ENCODE peak calls at places on chromosomes 2 and 18, in five cellular contexts. One of them, this sample, is unnamed.

GRCh38 chr2:107808986-107809385 is 17.7 kb upstream of the RGPD4 start:
- DNase-seq in A549: no peak
- DNase-seq in prostate gland: no peak
- DNase-seq in K562: no peak
- DNase-seq in IMR-90: no peak
- DNase-seq in this sample: no peak

GRCh38 chr2:101080214-101081068 is 70.7 kb downstream of the TBC1D8 start:
- DNase-seq in prostate gland: peak
- DNase-seq in A549: peak
- DNase-seq in IMR-90: no peak
- DNase-seq in K562: no peak
- DNase-seq in this sample: no peak

GRCh38 chr2:79511320-79511951 is 1.4 kb upstream of the CTNNA2 start:
- DNase-seq in A549: no peak
- DNase-seq in IMR-90: peak
- DNase-seq in K562: peak
- DNase-seq in prostate gland: no peak
- DNase-seq in this sample: no peak

GRCh38 chr2:24359129-24359528 is 1.2 kb downstream of the ITSN2 start:
- DNase-seq in A549: no peak
- DNase-seq in IMR-90: no peak
- DNase-seq in prostate gland: no peak
- DNase-seq in K562: no peak
- DNase-seq in this sample: no peak

GRCh38 chr2:57497489-57498096 is 549.0 kb upstream of the VRK2 start:
- DNase-seq in A549: peak
- DNase-seq in K562: peak
- DNase-seq in prostate gland: peak
- DNase-seq in IMR-90: peak
- DNase-seq in this sample: peak

GRCh38 chr2:229910832-229911412 is 10.9 kb downstream of the TRIP12 start:
- DNase-seq in IMR-90: no peak
- DNase-seq in K562: peak
- DNase-seq in A549: peak
- DNase-seq in prostate gland: no peak
- DNase-seq in this sample: no peak

GRCh38 chr18:56323673-56324072 is 314.7 kb downstream of the TXNL1 start:
- DNase-seq in prostate gland: no peak
- DNase-seq in IMR-90: no peak
- DNase-seq in K562: no peak
- DNase-seq in A549: no peak
- DNase-seq in this sample: no peak

GRCh38 chr2:24304098-24304497 is 56.2 kb downstream of the ITSN2 start:
- DNase-seq in A549: no peak
- DNase-seq in prostate gland: peak
- DNase-seq in K562: no peak
- DNase-seq in IMR-90: peak
- DNase-seq in this sample: no peak

GRCh38 chr2:80548469-80548868 is 243.9 kb upstream of the LRRTM1 start:
- DNase-seq in A549: no peak
- DNase-seq in prostate gland: peak
- DNase-seq in IMR-90: no peak
- DNase-seq in K562: no peak
- DNase-seq in this sample: no peak

GRCh38 chr2:153940511-153940910 is 68.8 kb downstream of the GALNT13 start:
- DNase-seq in K562: no peak
- DNase-seq in prostate gland: no peak
- DNase-seq in IMR-90: no peak
- DNase-seq in A549: no peak
- DNase-seq in this sample: no peak

GRCh38 chr2:10709290-10709939 is 12.0 kb upstream of the ATP6V1C2 start:
- DNase-seq in IMR-90: no peak
- DNase-seq in A549: peak
- DNase-seq in K562: no peak
- DNase-seq in prostate gland: no peak
- DNase-seq in this sample: peak

GRCh38 chr2:169649278-169649677 is 44.9 kb downstream of the CFAP210 start:
- DNase-seq in prostate gland: no peak
- DNase-seq in A549: no peak
- DNase-seq in IMR-90: no peak
- DNase-seq in K562: no peak
- DNase-seq in this sample: no peak

GRCh38 chr2:146853741-146854444 is 990.9 kb upstream of the ACVR2A start:
- DNase-seq in prostate gland: no peak
- DNase-seq in K562: no peak
- DNase-seq in IMR-90: peak
- DNase-seq in A549: no peak
- DNase-seq in this sample: peak

GRCh38 chr18:67144342-67144741 is 372.2 kb downstream of the DSEL start:
- DNase-seq in IMR-90: no peak
- DNase-seq in prostate gland: no peak
- DNase-seq in K562: no peak
- DNase-seq in A549: no peak
- DNase-seq in this sample: no peak

GRCh38 chr2:104790901-104791495 is 62.9 kb upstream of the POU3F3 start:
- DNase-seq in prostate gland: no peak
- DNase-seq in K562: no peak
- DNase-seq in IMR-90: no peak
- DNase-seq in A549: no peak
- DNase-seq in this sample: no peak
- TF ChIP-seq POLR2A in prostate gland: no peak
- TF ChIP-seq POLR2A in K562: no peak
- TF ChIP-seq POLR2A in IMR-90: no peak
- TF ChIP-seq POLR2A in A549: no peak
- TF ChIP-seq POLR2A in this sample: no peak

GRCh38 chr2:27214936-27215335 is 2.2 kb upstream of the CAD start:
- DNase-seq in K562: no peak
- DNase-seq in A549: no peak
- DNase-seq in IMR-90: no peak
- DNase-seq in prostate gland: no peak
- DNase-seq in this sample: no peak

GRCh38 chr2:27211241-27211942 is 449 bp upstream of the ATRAID start:
- DNase-seq in A549: peak
- DNase-seq in K562: peak
- DNase-seq in prostate gland: no peak
- DNase-seq in IMR-90: no peak
- DNase-seq in this sample: peak

GRCh38 chr2:27211943-27212625 is at the start of the genes ATRAID and SLC5A6:
- DNase-seq in K562: peak
- DNase-seq in prostate gland: peak
- DNase-seq in A549: peak
- DNase-seq in IMR-90: peak
- DNase-seq in this sample: peak

GRCh38 chr2:27209621-27210401 is 2.0 kb upstream of the ATRAID start:
- DNase-seq in IMR-90: peak
- DNase-seq in A549: no peak
- DNase-seq in K562: no peak
- DNase-seq in prostate gland: no peak
- DNase-seq in this sample: no peak

GRCh38 chr2:27212626-27213471 is 781 bp upstream of the SLC5A6 start:
- DNase-seq in prostate gland: no peak
- DNase-seq in IMR-90: peak
- DNase-seq in A549: peak
- DNase-seq in K562: no peak
- DNase-seq in this sample: peak
- TF ChIP-seq POLR2A in prostate gland: no peak
- TF ChIP-seq POLR2A in IMR-90: no peak
- TF ChIP-seq POLR2A in A549: peak
- TF ChIP-seq POLR2A in K562: no peak
- TF ChIP-seq POLR2A in this sample: no peak

GRCh38 chr2:217942731-217943335 is 60.0 kb downstream of the TNS1 start:
- DNase-seq in A549: no peak
- DNase-seq in IMR-90: no peak
- DNase-seq in prostate gland: no peak
- DNase-seq in K562: no peak
- DNase-seq in this sample: no peak
- TF ChIP-seq POLR2A in A549: no peak
- TF ChIP-seq POLR2A in IMR-90: no peak
- TF ChIP-seq POLR2A in prostate gland: no peak
- TF ChIP-seq POLR2A in K562: no peak
- TF ChIP-seq POLR2A in this sample: no peak

GRCh38 chr18:80046961-80047541 is 12.8 kb downstream of the RBFA start:
- DNase-seq in prostate gland: no peak
- DNase-seq in IMR-90: no peak
- DNase-seq in A549: no peak
- DNase-seq in K562: no peak
- DNase-seq in this sample: no peak
- TF ChIP-seq POLR2A in prostate gland: no peak
- TF ChIP-seq POLR2A in IMR-90: no peak
- TF ChIP-seq POLR2A in A549: no peak
- TF ChIP-seq POLR2A in K562: no peak
- TF ChIP-seq POLR2A in this sample: no peak

DNA sequence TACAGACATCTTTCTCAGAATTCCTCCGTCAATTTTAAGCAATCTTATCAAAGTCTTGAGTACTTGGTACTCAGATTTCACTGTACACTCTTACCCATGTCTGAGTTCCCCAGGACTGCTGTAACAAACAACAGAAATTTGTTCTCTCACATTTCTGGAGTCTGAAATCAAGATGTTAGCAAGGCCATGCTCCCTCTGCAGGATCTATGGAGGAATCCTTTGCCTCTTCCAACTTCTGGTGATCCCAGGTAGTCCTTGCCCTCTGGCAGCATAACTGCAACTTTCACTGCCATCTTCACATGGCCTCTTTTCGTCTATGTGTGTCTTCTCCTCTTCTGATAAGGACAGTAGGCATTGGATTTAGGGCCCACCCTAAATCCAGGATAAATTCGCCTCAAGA is 17.1 kb upstream of the CACNB4 start:
- DNase-seq in IMR-90: no peak
- DNase-seq in A549: no peak
- DNase-seq in K562: no peak
- DNase-seq in prostate gland: no peak
- DNase-seq in this sample: no peak
- TF ChIP-seq POLR2A in IMR-90: no peak
- TF ChIP-seq POLR2A in A549: no peak
- TF ChIP-seq POLR2A in K562: no peak
- TF ChIP-seq POLR2A in prostate gland: no peak
- TF ChIP-seq POLR2A in this sample: no peak

DNA sequence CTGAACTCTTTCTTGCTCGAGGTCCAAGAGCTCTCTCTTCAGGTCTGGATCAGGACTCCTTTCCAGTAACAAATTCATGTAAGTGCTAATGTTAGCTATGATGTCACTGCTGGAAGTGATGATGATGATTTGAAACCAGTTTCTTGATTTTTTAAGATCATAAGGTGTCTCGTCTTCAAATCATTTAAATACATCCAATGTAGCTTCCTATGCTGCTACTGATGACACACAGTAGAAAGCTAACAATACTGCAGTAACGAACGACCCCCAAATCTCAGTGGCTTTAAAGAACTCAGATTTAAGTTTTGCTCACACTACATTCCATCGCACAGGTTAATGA is 13.0 kb upstream of the LTBP1 start:
- DNase-seq in IMR-90: no peak
- DNase-seq in prostate gland: no peak
- DNase-seq in K562: no peak
- DNase-seq in A549: no peak
- DNase-seq in this sample: no peak
- TF ChIP-seq POLR2A in IMR-90: no peak
- TF ChIP-seq POLR2A in prostate gland: no peak
- TF ChIP-seq POLR2A in K562: no peak
- TF ChIP-seq POLR2A in A549: no peak
- TF ChIP-seq POLR2A in this sample: no peak

DNA sequence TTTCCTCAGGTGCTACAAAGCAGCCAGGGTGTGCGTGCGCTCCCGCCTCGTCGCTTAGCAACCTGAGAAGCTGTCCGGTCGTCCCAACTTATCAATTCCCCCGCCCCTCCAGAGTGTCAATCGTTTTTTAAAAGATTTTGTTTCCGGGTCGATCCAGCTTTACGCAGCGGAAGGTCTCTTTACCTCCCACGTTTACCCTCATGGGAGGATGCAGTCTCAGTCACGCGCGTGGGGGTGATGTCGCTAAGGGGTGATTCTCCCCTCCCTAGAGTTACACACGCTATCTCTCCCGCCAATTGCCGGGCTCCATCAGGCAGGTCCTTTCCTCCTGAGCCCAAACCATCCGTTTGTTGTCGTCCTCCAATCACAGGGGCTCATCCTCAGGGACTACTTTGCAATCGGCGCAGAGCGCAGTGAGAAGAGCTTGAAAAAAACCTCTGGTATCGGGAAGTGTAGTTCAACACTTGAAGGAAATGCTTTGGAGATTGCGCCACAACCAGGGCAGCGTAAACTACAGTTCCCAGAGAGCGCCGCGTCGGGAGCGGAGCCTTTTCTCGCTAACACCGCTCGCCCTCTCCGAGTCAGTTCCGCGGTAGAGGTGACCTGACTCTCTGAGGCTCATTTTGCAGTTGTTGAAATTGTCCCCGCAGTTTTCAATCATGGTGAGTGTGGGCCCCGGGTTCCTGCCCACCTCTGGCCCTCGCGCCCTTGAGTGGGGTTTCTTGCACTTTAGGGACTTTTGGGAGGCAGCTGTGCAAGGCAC is at the start of the genes MDH1 and WDPCP:
- DNase-seq in prostate gland: peak
- DNase-seq in IMR-90: peak
- DNase-seq in K562: peak
- DNase-seq in A549: peak
- DNase-seq in this sample: peak
- TF ChIP-seq POLR2A in prostate gland: peak
- TF ChIP-seq POLR2A in IMR-90: peak
- TF ChIP-seq POLR2A in K562: peak
- TF ChIP-seq POLR2A in A549: peak
- TF ChIP-seq POLR2A in this sample: peak

This sample was measured in H54.